ENCODE peak calls at places on chromosomes 3 and 15, in seven cellular contexts. K is GM23338, H is PC-3, V is fibroblast of lung, R is astrocyte, M is HCT116, A is mammary epithelial cell. Q is an unnamed sample.

GRCh38 chr3:14238936-14239335 is 60.3 kb downstream of the LSM3 start:
- DNase-seq in K (no peak), H (no peak), V (no peak), R (no peak), M (no peak), A (no peak), Q (no peak)

GRCh38 chr3:9091811-9092210 is 128.5 kb upstream of the RAD18 start:
- DNase-seq in K (no peak), H (no peak), V (no peak), R (no peak), M (no peak), A (no peak), Q (no peak)

GRCh38 chr3:99881121-99881524 is 63.5 kb downstream of the CMSS1 start:
- DNase-seq in K (no peak), H (no peak), V (peak), R (no peak), M (no peak), A (no peak), Q (no peak)

GRCh38 chr15:58360421-58361090 is 71.2 kb upstream of the LIPC start:
- DNase-seq in K (no peak), H (no peak), V (peak), R (no peak), M (no peak), A (no peak), Q (no peak)

GRCh38 chr15:75065467-75065850 is 42.1 kb downstream of the PPCDC start:
- DNase-seq in K (no peak), H (peak), V (no peak), R (peak), M (no peak), A (no peak), Q (peak)

GRCh38 chr15:75042730-75043508 is 19.5 kb downstream of the PPCDC start:
- DNase-seq in K (peak), H (peak), V (no peak), R (peak), M (peak), A (peak), Q (no peak)

GRCh38 chr3:184586871-184587270 is 25.3 kb downstream of the EPHB3 start:
- DNase-seq in K (no peak), H (no peak), V (no peak), R (no peak), M (no peak), A (no peak), Q (no peak)

GRCh38 chr15:77187751-77188464 is 117.0 kb upstream of the TSPAN3 start:
- DNase-seq in K (no peak), H (peak), V (peak), R (peak), M (no peak), A (peak), Q (peak)

GRCh38 chr15:78810003-78810376 is 1.3 kb downstream of the ADAMTS7 start:
- DNase-seq in K (no peak), H (no peak), V (no peak), R (no peak), M (no peak), A (no peak), Q (no peak)

GRCh38 chr3:156522673-156523072 is 32.2 kb downstream of the SSR3 start:
- DNase-seq in K (no peak), H (no peak), V (no peak), R (peak), M (no peak), A (no peak), Q (peak)

GRCh38 chr15:74291101-74292071 is 55.3 kb downstream of the CCDC33 start:
- DNase-seq in K (peak), H (peak), V (peak), R (peak), M (peak), A (peak), Q (peak)

GRCh38 chr3:66053783-66054094 is 15.0 kb upstream of the MAGI1 start:
- DNase-seq in K (no peak), H (no peak), V (no peak), R (no peak), M (no peak), A (no peak), Q (no peak)

GRCh38 chr3:107666853-107667252 is 144.1 kb downstream of the BBX start:
- DNase-seq in K (no peak), H (no peak), V (no peak), R (no peak), M (no peak), A (no peak), Q (no peak)

GRCh38 chr15:34808016-34808415 is 12.7 kb upstream of the ACTC1 start:
- DNase-seq in K (no peak), H (peak), V (peak), R (peak), M (no peak), A (peak), Q (no peak)

GRCh38 chr3:45008117-45008516 is 18.0 kb upstream of the CLEC3B start:
- DNase-seq in K (no peak), H (no peak), V (peak), R (peak), M (no peak), A (peak), Q (no peak)

GRCh38 chr3:14175383-14176037 is 2.9 kb downstream of the XPC start:
- DNase-seq in K (no peak), H (peak), V (no peak), R (peak), M (no peak), A (peak), Q (no peak)

GRCh38 chr3:14829811-14830210 is 11.0 kb downstream of the FGD5 start:
- DNase-seq in K (no peak), H (no peak), V (no peak), R (no peak), M (no peak), A (no peak), Q (peak)

GRCh38 chr3:110743202-110743601 is 328.4 kb upstream of the NECTIN3 start:
- DNase-seq in K (peak), H (no peak), V (no peak), R (no peak), M (no peak), A (no peak), Q (no peak)

GRCh38 chr3:111984636-111985298 is 5.9 kb downstream of the ABHD10 start:
- DNase-seq in K (no peak), H (no peak), V (no peak), R (no peak), M (no peak), A (no peak), Q (no peak)

GRCh38 chr15:88604972-88605506 is 16.1 kb upstream of the AEN start:
- DNase-seq in K (peak), H (no peak), V (no peak), R (no peak), M (no peak), A (no peak), Q (no peak)

GRCh38 chr3:144031938-144032337 is 60.3 kb downstream of the DIPK2A start:
- DNase-seq in K (no peak), H (peak), V (peak), R (peak), M (no peak), A (peak), Q (peak)

GRCh38 chr3:45553469-45553974 is 41.0 kb upstream of the LIMD1 start:
- DNase-seq in K (no peak), H (peak), V (peak), R (peak), M (no peak), A (peak), Q (no peak)

GRCh38 chr15:38414351-38414750 is 39.6 kb upstream of the FAM98B start:
- DNase-seq in K (peak), H (peak), V (peak), R (peak), M (peak), A (peak), Q (peak)

GRCh38 chr3:16516695-16517481 is 3.4 kb upstream of the RFTN1 start:
- DNase-seq in K (peak), H (peak), V (peak), R (peak), M (no peak), A (peak), Q (peak)

GRCh38 chr3:9951962-9952805 is at the start of gene PRRT3:
- DNase-seq in K (peak), H (peak), V (peak), R (peak), M (no peak), A (peak), Q (peak)

GRCh38 chr3:140953028-140953960 is 11.7 kb downstream of the SLC25A36 start:
- DNase-seq in K (no peak), H (peak), V (peak), R (peak), M (no peak), A (peak), Q (peak)

GRCh38 chr3:69865920-69866679 is 126.8 kb downstream of the MITF start:
- DNase-seq in K (peak), H (no peak), V (peak), R (no peak), M (no peak), A (peak), Q (no peak)

GRCh38 chr3:131960324-131960723 is 74.5 kb downstream of the CPNE4 start:
- DNase-seq in K (no peak), H (peak), V (peak), R (no peak), M (no peak), A (peak), Q (no peak)

GRCh38 chr3:66115858-66116654 is 77.3 kb upstream of the MAGI1 start:
- DNase-seq in K (peak), H (peak), V (peak), R (peak), M (peak), A (peak), Q (no peak)

GRCh38 chr15:87634361-87634760 is 622.2 kb downstream of the NTRK3 start:
- DNase-seq in K (no peak), H (peak), V (no peak), R (no peak), M (no peak), A (no peak), Q (no peak)

GRCh38 chr15:25862469-25863066 is 559 bp downstream of the ATP10A start:
- DNase-seq in K (peak), H (peak), V (peak), R (no peak), M (no peak), A (peak), Q (no peak)
- TF ChIP-seq EZH2 in K (peak), H (no peak), V (no peak), R (no peak), M (no peak), A (no peak), Q (no peak)

GRCh38 chr3:127255516-127255915 is 32.3 kb downstream of the PRR20G start:
- DNase-seq in K (no peak), H (no peak), V (no peak), R (no peak), M (no peak), A (no peak), Q (no peak)

GRCh38 chr3:127258733-127259132 is 29.1 kb downstream of the PRR20G start:
- DNase-seq in K (no peak), H (no peak), V (no peak), R (no peak), M (no peak), A (no peak), Q (no peak)

GRCh38 chr3:127256138-127256537 is 31.7 kb downstream of the PRR20G start:
- DNase-seq in K (no peak), H (no peak), V (no peak), R (no peak), M (no peak), A (no peak), Q (no peak)

GRCh38 chr3:127256872-127257271 is 31.0 kb downstream of the PRR20G start:
- DNase-seq in K (no peak), H (no peak), V (no peak), R (no peak), M (no peak), A (no peak), Q (no peak)

DNA sequence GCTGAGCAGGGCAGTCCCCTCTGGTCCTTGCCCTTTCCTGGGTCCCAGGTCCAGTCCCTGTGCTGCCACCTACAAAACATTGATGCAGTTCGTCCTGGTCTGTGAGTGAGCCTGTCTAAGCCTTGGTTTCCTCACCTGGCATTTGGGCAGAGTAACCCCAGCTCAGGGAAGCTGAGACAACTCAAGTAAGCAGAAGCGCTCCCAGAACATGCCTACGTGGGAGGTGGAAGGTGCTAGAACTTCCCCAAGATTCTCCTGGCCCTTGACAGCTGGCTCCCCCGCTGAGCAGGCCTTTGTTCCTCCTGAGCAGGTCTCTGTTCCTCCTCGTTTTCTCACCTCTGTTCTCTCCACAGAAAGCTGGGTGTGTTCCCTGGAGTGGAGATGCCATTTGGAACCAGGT is 30.5 kb downstream of the PRR20G start:
- DNase-seq in K (no peak), H (no peak), V (no peak), R (no peak), M (no peak), A (no peak), Q (no peak)
- TF ChIP-seq EZH2 in K (no peak), H (no peak), V (no peak), R (no peak), M (no peak), A (no peak), Q (no peak)

GRCh38 chr15:40843183-40843884 is 514 bp upstream of the SPINT1 start:
- DNase-seq in K (peak), H (no peak), V (no peak), R (no peak), M (no peak), A (peak), Q (no peak)
- TF ChIP-seq EZH2 in K (no peak), H (no peak), V (peak), R (peak), M (no peak), A (no peak), Q (no peak)

GRCh38 chr15:55743615-55743978 is 645 bp upstream of the PRTG start:
- DNase-seq in K (no peak), H (no peak), V (no peak), R (no peak), M (no peak), A (no peak), Q (no peak)
- TF ChIP-seq EZH2 in K (peak), H (no peak), V (no peak), R (no peak), M (no peak), A (no peak), Q (peak)

DNA sequence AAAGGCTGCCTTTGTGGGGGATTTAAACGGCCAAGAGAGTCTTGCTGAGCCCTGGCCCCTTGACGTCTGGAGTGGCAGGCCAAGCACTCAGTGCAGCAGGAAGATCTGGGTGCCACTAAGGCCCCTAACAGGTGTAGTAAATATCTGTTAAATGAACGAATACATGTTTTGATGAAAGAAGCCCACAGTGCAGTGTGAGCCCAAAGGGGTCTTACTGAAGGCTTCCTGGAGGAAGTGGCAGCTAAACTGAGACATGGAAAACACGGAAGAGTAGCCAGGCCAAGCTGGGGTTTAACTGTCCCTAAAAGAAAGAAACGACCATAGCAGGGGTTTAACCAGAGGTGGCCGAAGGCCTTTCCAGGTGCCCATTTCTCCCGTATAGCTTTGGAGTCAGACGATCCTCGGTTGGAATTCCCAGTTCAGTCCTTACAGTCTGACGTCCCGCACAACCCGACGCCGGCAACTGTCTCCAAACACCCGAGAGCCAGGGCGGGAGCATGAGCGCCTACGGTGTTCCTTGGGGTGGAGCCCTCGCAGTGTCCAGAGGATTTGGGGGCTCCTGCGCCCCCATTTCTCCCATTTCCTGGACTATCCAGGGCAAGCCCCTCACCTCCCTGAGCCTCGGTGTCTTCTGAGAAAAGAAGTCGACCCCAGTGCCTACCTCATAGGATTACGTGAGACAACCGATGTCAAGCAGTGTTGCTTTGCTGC is 910 bp upstream of the ABHD6 start:
- DNase-seq in K (peak), H (peak), V (no peak), R (no peak), M (no peak), A (no peak), Q (no peak)
- TF ChIP-seq EZH2 in K (peak), H (no peak), V (no peak), R (no peak), M (no peak), A (no peak), Q (no peak)